ENCODE peak calls at places on chromosomes 2 and 18, in four cellular contexts. One of them, this sample, is unnamed.

GRCh38 chr2:195498176-195498575 is 158.8 kb upstream of the SLC39A10 start:
- DNase-seq in activated CD4-positive, alpha-beta T cell treated with anti-CD3 and anti-CD28 coated beads for 36 hours: peak
- DNase-seq in AG04450: no peak
- DNase-seq in body of pancreas: peak
- DNase-seq in this sample: peak

GRCh38 chr2:44746856-44747612 is 194.5 kb upstream of the SIX3 start:
- DNase-seq in activated CD4-positive, alpha-beta T cell treated with anti-CD3 and anti-CD28 coated beads for 36 hours: no peak
- DNase-seq in AG04450: no peak
- DNase-seq in body of pancreas: no peak
- DNase-seq in this sample: no peak

GRCh38 chr2:71934595-71935263 is 212.9 kb downstream of the CYP26B1 start:
- DNase-seq in activated CD4-positive, alpha-beta T cell treated with anti-CD3 and anti-CD28 coated beads for 36 hours: no peak
- DNase-seq in AG04450: no peak
- DNase-seq in body of pancreas: peak
- DNase-seq in this sample: no peak

GRCh38 chr18:48800479-48800876 is 150.3 kb downstream of the SMAD7 start:
- DNase-seq in activated CD4-positive, alpha-beta T cell treated with anti-CD3 and anti-CD28 coated beads for 36 hours: peak
- DNase-seq in AG04450: no peak
- DNase-seq in body of pancreas: no peak
- DNase-seq in this sample: peak

GRCh38 chr2:9390151-9390850 is 33.0 kb downstream of the ITGB1BP1 start:
- DNase-seq in activated CD4-positive, alpha-beta T cell treated with anti-CD3 and anti-CD28 coated beads for 36 hours: no peak
- DNase-seq in AG04450: no peak
- DNase-seq in body of pancreas: no peak
- DNase-seq in this sample: no peak

GRCh38 chr2:133326651-133327397 is 241.4 kb downstream of the NCKAP5 start:
- DNase-seq in activated CD4-positive, alpha-beta T cell treated with anti-CD3 and anti-CD28 coated beads for 36 hours: no peak
- DNase-seq in AG04450: peak
- DNase-seq in body of pancreas: no peak
- DNase-seq in this sample: no peak

GRCh38 chr2:98708396-98709186 is 22.3 kb downstream of the MGAT4A start:
- DNase-seq in activated CD4-positive, alpha-beta T cell treated with anti-CD3 and anti-CD28 coated beads for 36 hours: no peak
- DNase-seq in AG04450: no peak
- DNase-seq in body of pancreas: no peak
- DNase-seq in this sample: no peak

GRCh38 chr18:53991202-53991601 is 233.3 kb downstream of the MBD2 start:
- DNase-seq in activated CD4-positive, alpha-beta T cell treated with anti-CD3 and anti-CD28 coated beads for 36 hours: no peak
- DNase-seq in AG04450: no peak
- DNase-seq in body of pancreas: peak
- DNase-seq in this sample: no peak

GRCh38 chr18:39764848-39765247 is 2190.2 kb upstream of the PIK3C3 start:
- DNase-seq in activated CD4-positive, alpha-beta T cell treated with anti-CD3 and anti-CD28 coated beads for 36 hours: no peak
- DNase-seq in AG04450: no peak
- DNase-seq in body of pancreas: no peak
- DNase-seq in this sample: no peak

This sample was measured in stomach.